ENCODE peak calls at places on chromosome 17, in five cellular contexts. K, B, Z, P and E are unnamed samples.
A peak's percentile ranks its signal among the peaks of the same experiment; 100 is the strongest.

GRCh38 chr17:3551189-3551588 is 6.4 kb downstream of the TRPV3 start:
- DNase-seq in K (no peak), B (no peak), P (no peak), Z (no peak), E (peak; percentile 30)

GRCh38 chr17:46162871-46163270 is 30.4 kb downstream of the KANSL1 start:
- DNase-seq in P (no peak), Z (no peak), K (no peak), B (no peak), E (no peak)

GRCh38 chr17:27390540-27390939 is 65.7 kb upstream of the KSR1 start:
- DNase-seq in P (no peak), B (no peak), Z (no peak), K (no peak), E (no peak)

GRCh38 chr17:9817086-9817485 is 4.8 kb downstream of the GSG1L2 start:
- DNase-seq in K (no peak), P (no peak), Z (no peak), B (no peak), E (peak; percentile 74)

GRCh38 chr17:13575922-13576419 is 25.8 kb downstream of the HS3ST3A1 start:
- DNase-seq in K (no peak), P (no peak), B (no peak), Z (no peak), E (peak; percentile 89)

GRCh38 chr17:77741109-77741508 is 217.4 kb upstream of the TNRC6C start:
- DNase-seq in K (peak; percentile 39), B (no peak), Z (no peak), P (peak; percentile 45), E (peak; percentile 75)

GRCh38 chr17:77400445-77400870 is 259.7 kb downstream of the SEC14L1 start:
- DNase-seq in P (peak; percentile 95), B (no peak), Z (peak; percentile 60), K (peak; percentile 77), E (peak; percentile 71)

GRCh38 chr17:70987867-70988340 is 818.6 kb downstream of the KCNJ2 start:
- DNase-seq in Z (no peak), K (no peak), B (no peak), P (no peak), E (peak; percentile 60)

GRCh38 chr17:77325826-77326581 is 185.2 kb downstream of the SEC14L1 start:
- DNase-seq in Z (no peak), B (peak; percentile 48), P (no peak), K (no peak), E (no peak)

GRCh38 chr17:78890111-78890897 is 12.7 kb downstream of the CEP295NL start:
- DNase-seq in P (peak; percentile 97), Z (no peak), K (peak; percentile 14), B (no peak), E (no peak)

GRCh38 chr17:28953444-28954118 is 2.3 kb upstream of the PHF12 start:
- DNase-seq in B (peak; percentile 51), K (peak; percentile 59), Z (no peak), P (peak; percentile 73), E (peak; percentile 97)

GRCh38 chr17:56909742-56910508 is 3.9 kb downstream of the TRIM25 start:
- DNase-seq in Z (no peak), P (no peak), B (no peak), K (no peak), E (no peak)

GRCh38 chr17:43013296-43013695 is 6.7 kb downstream of the IFI35 start:
- DNase-seq in Z (no peak), K (no peak), P (no peak), B (no peak), E (no peak)

GRCh38 chr17:81126281-81127132 is 38.8 kb upstream of the PVALEF start:
- DNase-seq in P (no peak), K (no peak), Z (no peak), B (no peak), E (no peak)